ENCODE peak calls at places on chromosomes 2 and 18, in eight cellular contexts. One of them, this sample, is unnamed.

GRCh38 chr2:233130481-233130970 is 70.4 kb downstream of the INPP5D start:
- DNase-seq in esophagus squamous epithelium: no peak
- DNase-seq in A549: no peak
- DNase-seq in CD4-positive, alpha-beta T cell: no peak
- DNase-seq in GM23338: no peak
- DNase-seq in RWPE1: no peak
- DNase-seq in cardiac muscle cell: peak
- DNase-seq in HFFc6: no peak
- DNase-seq in this sample: no peak

GRCh38 chr2:216082388-216082733 is 642 bp downstream of the TMEM169 start:
- DNase-seq in esophagus squamous epithelium: no peak
- DNase-seq in A549: no peak
- DNase-seq in CD4-positive, alpha-beta T cell: no peak
- DNase-seq in GM23338: no peak
- DNase-seq in RWPE1: no peak
- DNase-seq in cardiac muscle cell: no peak
- DNase-seq in HFFc6: no peak
- DNase-seq in this sample: no peak

GRCh38 chr2:33009249-33009648 is 62.5 kb downstream of the LTBP1 start:
- DNase-seq in esophagus squamous epithelium: no peak
- DNase-seq in A549: no peak
- DNase-seq in CD4-positive, alpha-beta T cell: no peak
- DNase-seq in GM23338: no peak
- DNase-seq in RWPE1: no peak
- DNase-seq in cardiac muscle cell: no peak
- DNase-seq in HFFc6: no peak
- DNase-seq in this sample: no peak

GRCh38 chr2:54440050-54440449 is 16.1 kb upstream of the SPTBN1 start:
- DNase-seq in esophagus squamous epithelium: no peak
- DNase-seq in A549: no peak
- DNase-seq in CD4-positive, alpha-beta T cell: no peak
- DNase-seq in GM23338: no peak
- DNase-seq in RWPE1: no peak
- DNase-seq in cardiac muscle cell: no peak
- DNase-seq in HFFc6: no peak
- DNase-seq in this sample: no peak

GRCh38 chr18:3482258-3482657 is 32.3 kb downstream of the TGIF1 start:
- DNase-seq in esophagus squamous epithelium: no peak
- DNase-seq in A549: no peak
- DNase-seq in CD4-positive, alpha-beta T cell: no peak
- DNase-seq in GM23338: no peak
- DNase-seq in RWPE1: no peak
- DNase-seq in cardiac muscle cell: peak
- DNase-seq in HFFc6: no peak
- DNase-seq in this sample: no peak

GRCh38 chr2:191451116-191451515 is 205.9 kb downstream of the MYO1B start:
- DNase-seq in esophagus squamous epithelium: no peak
- DNase-seq in A549: no peak
- DNase-seq in CD4-positive, alpha-beta T cell: no peak
- DNase-seq in GM23338: no peak
- DNase-seq in RWPE1: no peak
- DNase-seq in cardiac muscle cell: no peak
- DNase-seq in HFFc6: no peak
- DNase-seq in this sample: no peak

GRCh38 chr18:50862401-50862800 is 16.5 kb upstream of the ME2 start:
- DNase-seq in esophagus squamous epithelium: no peak
- DNase-seq in A549: no peak
- DNase-seq in CD4-positive, alpha-beta T cell: no peak
- DNase-seq in GM23338: no peak
- DNase-seq in RWPE1: no peak
- DNase-seq in cardiac muscle cell: no peak
- DNase-seq in HFFc6: no peak
- DNase-seq in this sample: no peak

GRCh38 chr18:42644729-42645131 is 470.8 kb downstream of the RIT2 start:
- DNase-seq in esophagus squamous epithelium: no peak
- DNase-seq in A549: no peak
- DNase-seq in CD4-positive, alpha-beta T cell: no peak
- DNase-seq in GM23338: no peak
- DNase-seq in RWPE1: no peak
- DNase-seq in cardiac muscle cell: peak
- DNase-seq in HFFc6: no peak
- DNase-seq in this sample: peak

GRCh38 chr2:5360081-5360480 is 332.1 kb upstream of the SOX11 start:
- DNase-seq in esophagus squamous epithelium: no peak
- DNase-seq in A549: no peak
- DNase-seq in CD4-positive, alpha-beta T cell: no peak
- DNase-seq in GM23338: no peak
- DNase-seq in RWPE1: no peak
- DNase-seq in cardiac muscle cell: no peak
- DNase-seq in HFFc6: no peak
- DNase-seq in this sample: no peak

GRCh38 chr18:14769381-14769780 is 21.4 kb downstream of the ANKRD30B start:
- DNase-seq in esophagus squamous epithelium: no peak
- DNase-seq in A549: no peak
- DNase-seq in CD4-positive, alpha-beta T cell: no peak
- DNase-seq in GM23338: no peak
- DNase-seq in RWPE1: no peak
- DNase-seq in cardiac muscle cell: no peak
- DNase-seq in HFFc6: no peak
- DNase-seq in this sample: no peak

GRCh38 chr18:59959079-59959478 is 59.3 kb downstream of the PMAIP1 start:
- DNase-seq in esophagus squamous epithelium: no peak
- DNase-seq in A549: no peak
- DNase-seq in CD4-positive, alpha-beta T cell: no peak
- DNase-seq in GM23338: no peak
- DNase-seq in RWPE1: no peak
- DNase-seq in cardiac muscle cell: no peak
- DNase-seq in HFFc6: no peak
- DNase-seq in this sample: no peak

GRCh38 chr2:61538920-61539559 is 884 bp upstream of the XPO1 start:
- DNase-seq in esophagus squamous epithelium: no peak
- DNase-seq in A549: peak
- DNase-seq in CD4-positive, alpha-beta T cell: peak
- DNase-seq in GM23338: no peak
- DNase-seq in RWPE1: no peak
- DNase-seq in cardiac muscle cell: peak
- DNase-seq in HFFc6: no peak
- DNase-seq in this sample: no peak

GRCh38 chr2:214310319-214310718 is 100.5 kb upstream of the VWC2L start:
- DNase-seq in esophagus squamous epithelium: no peak
- DNase-seq in A549: peak
- DNase-seq in CD4-positive, alpha-beta T cell: no peak
- DNase-seq in GM23338: peak
- DNase-seq in RWPE1: no peak
- DNase-seq in cardiac muscle cell: no peak
- DNase-seq in HFFc6: no peak
- DNase-seq in this sample: no peak

GRCh38 chr18:77035380-77035779 is 97.2 kb downstream of the MBP start:
- DNase-seq in esophagus squamous epithelium: no peak
- DNase-seq in A549: no peak
- DNase-seq in CD4-positive, alpha-beta T cell: no peak
- DNase-seq in GM23338: no peak
- DNase-seq in RWPE1: no peak
- DNase-seq in cardiac muscle cell: no peak
- DNase-seq in HFFc6: no peak
- DNase-seq in this sample: no peak

GRCh38 chr2:11245322-11245721 is 90.1 kb downstream of the SLC66A3 start:
- DNase-seq in esophagus squamous epithelium: no peak
- DNase-seq in A549: no peak
- DNase-seq in CD4-positive, alpha-beta T cell: no peak
- DNase-seq in GM23338: no peak
- DNase-seq in RWPE1: no peak
- DNase-seq in cardiac muscle cell: no peak
- DNase-seq in HFFc6: no peak
- DNase-seq in this sample: no peak

GRCh38 chr2:201798252-201798918 is 8.0 kb upstream of the CDK15 start:
- DNase-seq in esophagus squamous epithelium: no peak
- DNase-seq in A549: peak
- DNase-seq in CD4-positive, alpha-beta T cell: no peak
- DNase-seq in GM23338: no peak
- DNase-seq in RWPE1: peak
- DNase-seq in cardiac muscle cell: peak
- DNase-seq in HFFc6: peak
- DNase-seq in this sample: no peak

DNA sequence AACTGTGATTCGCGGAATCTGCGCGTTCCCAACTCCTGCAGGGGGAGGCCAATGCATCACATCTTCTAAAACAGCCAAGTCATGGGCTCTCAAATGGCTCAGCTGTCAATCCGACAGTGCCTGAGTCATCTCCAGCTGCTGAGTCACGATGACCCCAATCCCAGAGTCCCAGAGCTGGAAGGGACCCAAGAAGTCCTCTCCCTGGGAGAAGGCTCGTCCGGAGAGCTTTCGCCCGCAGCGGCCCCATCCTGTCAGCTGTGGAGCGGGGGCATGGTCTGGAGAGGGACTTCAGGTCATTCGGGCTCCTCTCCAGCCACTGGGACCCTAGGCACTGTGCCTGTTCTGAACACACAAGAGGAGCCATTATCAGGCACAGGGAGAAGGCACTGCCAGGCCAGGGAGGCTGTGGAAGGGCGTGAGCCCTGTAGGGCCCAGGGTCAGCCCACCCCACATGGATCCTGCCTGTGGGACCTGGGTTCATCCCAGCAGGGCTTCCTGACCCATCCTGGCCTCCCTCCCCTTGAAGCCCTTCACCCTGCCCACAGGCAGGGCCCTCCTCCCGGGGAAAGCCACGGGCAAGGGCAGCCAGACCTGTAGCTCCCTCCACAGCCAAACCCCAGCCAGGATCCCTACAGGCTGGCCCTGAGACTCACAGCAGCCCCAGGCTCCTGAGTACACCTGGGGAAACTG is 47.6 kb upstream of the GPC1 start:
- DNase-seq in esophagus squamous epithelium: no peak
- DNase-seq in A549: peak
- DNase-seq in CD4-positive, alpha-beta T cell: no peak
- DNase-seq in GM23338: no peak
- DNase-seq in RWPE1: peak
- DNase-seq in cardiac muscle cell: peak
- DNase-seq in HFFc6: peak
- DNase-seq in this sample: no peak
- TF ChIP-seq CTCF in esophagus squamous epithelium: no peak
- TF ChIP-seq CTCF in A549: no peak
- TF ChIP-seq CTCF in CD4-positive, alpha-beta T cell: no peak
- TF ChIP-seq CTCF in GM23338: no peak
- TF ChIP-seq CTCF in RWPE1: no peak
- TF ChIP-seq CTCF in cardiac muscle cell: peak
- TF ChIP-seq CTCF in HFFc6: no peak
- TF ChIP-seq CTCF in this sample: no peak

GRCh38 chr2:96267159-96267971 is 1.3 kb downstream of the CIAO1 start:
- DNase-seq in esophagus squamous epithelium: no peak
- DNase-seq in A549: peak
- DNase-seq in CD4-positive, alpha-beta T cell: no peak
- DNase-seq in GM23338: peak
- DNase-seq in RWPE1: peak
- DNase-seq in cardiac muscle cell: peak
- DNase-seq in HFFc6: peak
- DNase-seq in this sample: peak
- TF ChIP-seq CTCF in esophagus squamous epithelium: no peak
- TF ChIP-seq CTCF in A549: peak
- TF ChIP-seq CTCF in CD4-positive, alpha-beta T cell: no peak
- TF ChIP-seq CTCF in GM23338: peak
- TF ChIP-seq CTCF in RWPE1: no peak
- TF ChIP-seq CTCF in cardiac muscle cell: peak
- TF ChIP-seq CTCF in HFFc6: peak
- TF ChIP-seq CTCF in this sample: peak

GRCh38 chr2:96412307-96413066 is 76.9 kb downstream of the NCAPH start:
- DNase-seq in esophagus squamous epithelium: no peak
- DNase-seq in A549: no peak
- DNase-seq in CD4-positive, alpha-beta T cell: no peak
- DNase-seq in GM23338: no peak
- DNase-seq in RWPE1: no peak
- DNase-seq in cardiac muscle cell: no peak
- DNase-seq in HFFc6: no peak
- DNase-seq in this sample: no peak

GRCh38 chr2:96409543-96410184 is 74.1 kb downstream of the NCAPH start:
- DNase-seq in esophagus squamous epithelium: no peak
- DNase-seq in A549: no peak
- DNase-seq in CD4-positive, alpha-beta T cell: no peak
- DNase-seq in GM23338: no peak
- DNase-seq in RWPE1: no peak
- DNase-seq in cardiac muscle cell: peak
- DNase-seq in HFFc6: no peak
- DNase-seq in this sample: no peak

GRCh38 chr2:96407919-96408550 is 72.5 kb downstream of the NCAPH start:
- DNase-seq in esophagus squamous epithelium: no peak
- DNase-seq in A549: no peak
- DNase-seq in CD4-positive, alpha-beta T cell: no peak
- DNase-seq in GM23338: no peak
- DNase-seq in RWPE1: no peak
- DNase-seq in cardiac muscle cell: no peak
- DNase-seq in HFFc6: no peak
- DNase-seq in this sample: no peak

GRCh38 chr2:96407041-96407918 is 71.7 kb downstream of the NCAPH start:
- DNase-seq in esophagus squamous epithelium: no peak
- DNase-seq in A549: peak
- DNase-seq in CD4-positive, alpha-beta T cell: peak
- DNase-seq in GM23338: peak
- DNase-seq in RWPE1: peak
- DNase-seq in cardiac muscle cell: peak
- DNase-seq in HFFc6: peak
- DNase-seq in this sample: peak

GRCh38 chr2:96408631-96409542 is 73.3 kb downstream of the NCAPH start:
- DNase-seq in esophagus squamous epithelium: no peak
- DNase-seq in A549: peak
- DNase-seq in CD4-positive, alpha-beta T cell: no peak
- DNase-seq in GM23338: no peak
- DNase-seq in RWPE1: no peak
- DNase-seq in cardiac muscle cell: peak
- DNase-seq in HFFc6: no peak
- DNase-seq in this sample: peak
- TF ChIP-seq CTCF in esophagus squamous epithelium: no peak
- TF ChIP-seq CTCF in A549: peak
- TF ChIP-seq CTCF in CD4-positive, alpha-beta T cell: no peak
- TF ChIP-seq CTCF in GM23338: no peak
- TF ChIP-seq CTCF in RWPE1: no peak
- TF ChIP-seq CTCF in cardiac muscle cell: no peak
- TF ChIP-seq CTCF in HFFc6: peak
- TF ChIP-seq CTCF in this sample: peak

GRCh38 chr2:218858671-218859555 is 692 bp upstream of the WNT6 start:
- DNase-seq in esophagus squamous epithelium: no peak
- DNase-seq in A549: no peak
- DNase-seq in CD4-positive, alpha-beta T cell: no peak
- DNase-seq in GM23338: peak
- DNase-seq in RWPE1: no peak
- DNase-seq in cardiac muscle cell: no peak
- DNase-seq in HFFc6: no peak
- DNase-seq in this sample: peak

GRCh38 chr2:218860950-218861381 is 1.4 kb downstream of the WNT6 start:
- DNase-seq in esophagus squamous epithelium: no peak
- DNase-seq in A549: no peak
- DNase-seq in CD4-positive, alpha-beta T cell: no peak
- DNase-seq in GM23338: peak
- DNase-seq in RWPE1: peak
- DNase-seq in cardiac muscle cell: peak
- DNase-seq in HFFc6: no peak
- DNase-seq in this sample: peak

GRCh38 chr2:218859556-218859993 is at the start of gene WNT6:
- DNase-seq in esophagus squamous epithelium: no peak
- DNase-seq in A549: no peak
- DNase-seq in CD4-positive, alpha-beta T cell: no peak
- DNase-seq in GM23338: peak
- DNase-seq in RWPE1: no peak
- DNase-seq in cardiac muscle cell: no peak
- DNase-seq in HFFc6: no peak
- DNase-seq in this sample: peak

GRCh38 chr2:218861645-218862318 is 2.2 kb downstream of the WNT6 start:
- DNase-seq in esophagus squamous epithelium: no peak
- DNase-seq in A549: no peak
- DNase-seq in CD4-positive, alpha-beta T cell: no peak
- DNase-seq in GM23338: no peak
- DNase-seq in RWPE1: no peak
- DNase-seq in cardiac muscle cell: no peak
- DNase-seq in HFFc6: no peak
- DNase-seq in this sample: peak

GRCh38 chr2:218859994-218860831 is 608 bp downstream of the WNT6 start:
- DNase-seq in esophagus squamous epithelium: no peak
- DNase-seq in A549: no peak
- DNase-seq in CD4-positive, alpha-beta T cell: no peak
- DNase-seq in GM23338: no peak
- DNase-seq in RWPE1: no peak
- DNase-seq in cardiac muscle cell: no peak
- DNase-seq in HFFc6: no peak
- DNase-seq in this sample: no peak
- TF ChIP-seq CTCF in esophagus squamous epithelium: no peak
- TF ChIP-seq CTCF in A549: no peak
- TF ChIP-seq CTCF in CD4-positive, alpha-beta T cell: no peak
- TF ChIP-seq CTCF in GM23338: no peak
- TF ChIP-seq CTCF in RWPE1: no peak
- TF ChIP-seq CTCF in cardiac muscle cell: no peak
- TF ChIP-seq CTCF in HFFc6: no peak
- TF ChIP-seq CTCF in this sample: no peak